ENCODE peak calls at places on chromosomes 3 and 15, in four cellular contexts. L is SJSA1, V is HCEC 1CT, Y is NCI-H460. Z is an unnamed sample.

GRCh38 chr15:69127226-69127625 is 33.2 kb upstream of the GLCE start:
- DNase-seq in L (no peak), V (no peak), Y (no peak), Z (no peak)

GRCh38 chr3:128703561-128703960 is 22.4 kb upstream of the RAB7A start:
- DNase-seq in L (no peak), V (no peak), Y (no peak), Z (no peak)

GRCh38 chr15:38130739-38131498 is 121.7 kb upstream of the SPRED1 start:
- DNase-seq in L (no peak), V (peak), Y (no peak), Z (no peak)

GRCh38 chr3:40765884-40766283 is 241.1 kb downstream of the ZNF621 start:
- DNase-seq in L (no peak), V (no peak), Y (no peak), Z (no peak)

GRCh38 chr15:44216958-44217357 is 21.9 kb upstream of the FRMD5 start:
- DNase-seq in L (no peak), V (no peak), Y (no peak), Z (no peak)

GRCh38 chr3:194395201-194395600 is 3.9 kb downstream of the GP5 start:
- DNase-seq in L (no peak), V (no peak), Y (no peak), Z (no peak)

GRCh38 chr3:51942603-51943450 is 664 bp downstream of the PARP3 start:
- DNase-seq in L (peak), V (peak), Y (peak), Z (peak)

GRCh38 chr3:99962703-99963102 is 145.0 kb downstream of the CMSS1 start:
- DNase-seq in L (peak), V (peak), Y (no peak), Z (no peak)

GRCh38 chr15:81410318-81410753 is 36.3 kb upstream of the TMC3 start:
- DNase-seq in L (peak), V (peak), Y (peak), Z (peak)

GRCh38 chr3:181711325-181712135 is at the start of gene SOX2:
- DNase-seq in L (peak), V (no peak), Y (peak), Z (peak)

GRCh38 chr3:69088033-69088432 is 3.3 kb downstream of the ARL6IP5 start:
- DNase-seq in L (no peak), V (peak), Y (no peak), Z (peak)

GRCh38 chr15:25089577-25089976 is 134.8 kb downstream of the SNRPN start:
- DNase-seq in L (no peak), V (no peak), Y (no peak), Z (no peak)

GRCh38 chr15:99169769-99170311 is 65.0 kb downstream of the SYNM start:
- DNase-seq in L (no peak), V (peak), Y (no peak), Z (no peak)

GRCh38 chr3:183222631-183223030 is 30.4 kb upstream of the B3GNT5 start:
- DNase-seq in L (no peak), V (no peak), Y (no peak), Z (no peak)

GRCh38 chr15:100716456-100717085 is 114.2 kb downstream of the ASB7 start:
- DNase-seq in L (no peak), V (no peak), Y (no peak), Z (no peak)

GRCh38 chr3:128541246-128541645 is 48.2 kb upstream of the GATA2 start:
- DNase-seq in L (no peak), V (no peak), Y (no peak), Z (no peak)

GRCh38 chr3:9033867-9034266 is 70.6 kb upstream of the RAD18 start:
- DNase-seq in L (no peak), V (no peak), Y (no peak), Z (no peak)

GRCh38 chr3:115552007-115552406 is 71.3 kb upstream of the GAP43 start:
- DNase-seq in L (no peak), V (no peak), Y (no peak), Z (no peak)